ENCODE peak calls at places on chromosomes 2 and 18, in four cellular contexts. One of them, this sample, is unnamed.

GRCh38 chr2:99905025-99905424 is 237.4 kb downstream of the AFF3 start:
- DNase-seq in GM23248: no peak
- DNase-seq in CD8-positive, alpha-beta T cell: no peak
- DNase-seq in MM.1S: no peak
- DNase-seq in this sample: no peak

GRCh38 chr2:206084468-206084869 is 1.5 kb downstream of the INO80D start:
- DNase-seq in GM23248: peak
- DNase-seq in CD8-positive, alpha-beta T cell: peak
- DNase-seq in MM.1S: peak
- DNase-seq in this sample: peak

GRCh38 chr2:190763901-190764514 is 115.1 kb downstream of the NAB1 start:
- DNase-seq in GM23248: no peak
- DNase-seq in CD8-positive, alpha-beta T cell: no peak
- DNase-seq in MM.1S: no peak
- DNase-seq in this sample: no peak

GRCh38 chr2:132949108-132949507 is 279.1 kb upstream of the LYPD1 start:
- DNase-seq in GM23248: no peak
- DNase-seq in CD8-positive, alpha-beta T cell: no peak
- DNase-seq in MM.1S: no peak
- DNase-seq in this sample: no peak

GRCh38 chr2:176652300-176653182 is 383.3 kb downstream of the MTX2 start:
- DNase-seq in GM23248: peak
- DNase-seq in CD8-positive, alpha-beta T cell: no peak
- DNase-seq in MM.1S: peak
- DNase-seq in this sample: no peak

GRCh38 chr2:126761981-126762878 is 106.3 kb downstream of the GYPC start:
- DNase-seq in GM23248: no peak
- DNase-seq in CD8-positive, alpha-beta T cell: peak
- DNase-seq in MM.1S: no peak
- DNase-seq in this sample: no peak

GRCh38 chr2:226489765-226490164 is 309.9 kb downstream of the IRS1 start:
- DNase-seq in GM23248: peak
- DNase-seq in CD8-positive, alpha-beta T cell: no peak
- DNase-seq in MM.1S: no peak
- DNase-seq in this sample: no peak

GRCh38 chr2:219684721-219685689 is 57.6 kb downstream of the SLC4A3 start:
- DNase-seq in GM23248: peak
- DNase-seq in CD8-positive, alpha-beta T cell: peak
- DNase-seq in MM.1S: peak
- DNase-seq in this sample: peak

GRCh38 chr18:35247412-35248249 is 6.8 kb downstream of the ZNF397 start:
- DNase-seq in GM23248: peak
- DNase-seq in CD8-positive, alpha-beta T cell: no peak
- DNase-seq in MM.1S: no peak
- DNase-seq in this sample: no peak

GRCh38 chr2:108412995-108413726 is 35.4 kb downstream of the SULT1C4 start:
- DNase-seq in GM23248: peak
- DNase-seq in CD8-positive, alpha-beta T cell: no peak
- DNase-seq in MM.1S: no peak
- DNase-seq in this sample: peak

GRCh38 chr2:30923575-30923974 is 116.3 kb upstream of the CAPN13 start:
- DNase-seq in GM23248: no peak
- DNase-seq in CD8-positive, alpha-beta T cell: no peak
- DNase-seq in MM.1S: no peak
- DNase-seq in this sample: no peak

GRCh38 chr2:171566099-171566498 is 43.8 kb downstream of the CYBRD1 start:
- DNase-seq in GM23248: no peak
- DNase-seq in CD8-positive, alpha-beta T cell: no peak
- DNase-seq in MM.1S: no peak
- DNase-seq in this sample: no peak

GRCh38 chr18:44837491-44838185 is 156.9 kb downstream of the SETBP1 start:
- DNase-seq in GM23248: no peak
- DNase-seq in CD8-positive, alpha-beta T cell: no peak
- DNase-seq in MM.1S: no peak
- DNase-seq in this sample: no peak

GRCh38 chr18:44835555-44836156 is 155.0 kb downstream of the SETBP1 start:
- DNase-seq in GM23248: no peak
- DNase-seq in CD8-positive, alpha-beta T cell: no peak
- DNase-seq in MM.1S: no peak
- DNase-seq in this sample: no peak

GRCh38 chr18:44830551-44830950 is 149.9 kb downstream of the SETBP1 start:
- DNase-seq in GM23248: no peak
- DNase-seq in CD8-positive, alpha-beta T cell: no peak
- DNase-seq in MM.1S: no peak
- DNase-seq in this sample: no peak

GRCh38 chr18:44839239-44839666 is 158.6 kb downstream of the SETBP1 start:
- DNase-seq in GM23248: peak
- DNase-seq in CD8-positive, alpha-beta T cell: peak
- DNase-seq in MM.1S: peak
- DNase-seq in this sample: peak

DNA sequence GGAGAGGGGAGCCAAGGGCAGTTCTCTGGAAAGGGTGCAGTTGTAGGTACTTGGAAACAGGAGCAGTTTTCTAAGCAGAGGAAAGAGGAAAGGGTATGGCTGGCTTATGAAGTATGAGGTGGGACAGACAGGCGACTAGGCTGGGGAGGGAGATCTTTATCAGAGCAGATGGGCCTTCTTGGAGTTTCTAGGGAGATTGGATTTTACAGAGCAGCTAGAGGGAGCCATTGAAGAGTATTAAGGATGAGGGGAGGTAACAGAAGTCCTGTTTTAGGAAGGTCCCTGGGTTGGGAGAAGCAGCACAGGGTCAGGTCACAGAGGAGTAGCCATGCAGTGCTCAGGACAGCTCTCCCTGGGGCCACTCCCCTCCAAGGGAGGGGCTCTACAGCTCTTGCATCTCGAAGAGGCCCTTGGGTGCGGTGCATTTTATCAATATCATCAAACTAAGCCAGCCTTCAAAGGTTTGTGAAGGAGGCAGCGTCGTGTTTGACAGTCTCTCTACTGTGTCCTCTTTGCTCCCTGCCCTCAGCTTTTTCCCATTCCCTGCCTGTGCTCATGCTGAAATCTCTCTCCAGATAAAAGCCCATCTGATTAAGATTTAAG is 154.3 kb downstream of the SETBP1 start:
- DNase-seq in GM23248: no peak
- DNase-seq in CD8-positive, alpha-beta T cell: no peak
- DNase-seq in MM.1S: no peak
- DNase-seq in this sample: no peak
- H3K27ac ChIP-seq in GM23248: no peak
- H3K27ac ChIP-seq in CD8-positive, alpha-beta T cell: no peak
- H3K27ac ChIP-seq in MM.1S: no peak
- H3K27ac ChIP-seq in this sample: no peak

GRCh38 chr2:98704499-98705332 is 26.2 kb downstream of the MGAT4A start:
- DNase-seq in GM23248: no peak
- DNase-seq in CD8-positive, alpha-beta T cell: no peak
- DNase-seq in MM.1S: no peak
- DNase-seq in this sample: no peak
- H3K27ac ChIP-seq in GM23248: no peak
- H3K27ac ChIP-seq in CD8-positive, alpha-beta T cell: no peak
- H3K27ac ChIP-seq in MM.1S: no peak
- H3K27ac ChIP-seq in this sample: no peak

GRCh38 chr2:109615637-109616144 is 1.5 kb downstream of the SOWAHC start:
- DNase-seq in GM23248: no peak
- DNase-seq in CD8-positive, alpha-beta T cell: no peak
- DNase-seq in MM.1S: no peak
- DNase-seq in this sample: no peak

GRCh38 chr2:109614715-109615636 is 812 bp downstream of the SOWAHC start:
- DNase-seq in GM23248: peak
- DNase-seq in CD8-positive, alpha-beta T cell: no peak
- DNase-seq in MM.1S: no peak
- DNase-seq in this sample: peak

GRCh38 chr2:109612991-109613921 is 510 bp downstream of the SEPTIN10 start:
- DNase-seq in GM23248: peak
- DNase-seq in CD8-positive, alpha-beta T cell: no peak
- DNase-seq in MM.1S: peak
- DNase-seq in this sample: no peak

GRCh38 chr2:109613922-109614714 is at the start of the genes SEPTIN10 and SOWAHC:
- DNase-seq in GM23248: peak
- DNase-seq in CD8-positive, alpha-beta T cell: peak
- DNase-seq in MM.1S: peak
- DNase-seq in this sample: peak

GRCh38 chr2:109616184-109616583 is 2.0 kb downstream of the SOWAHC start:
- DNase-seq in GM23248: no peak
- DNase-seq in CD8-positive, alpha-beta T cell: no peak
- DNase-seq in MM.1S: no peak
- DNase-seq in this sample: no peak
- H3K27ac ChIP-seq in GM23248: no peak
- H3K27ac ChIP-seq in CD8-positive, alpha-beta T cell: no peak
- H3K27ac ChIP-seq in MM.1S: no peak
- H3K27ac ChIP-seq in this sample: peak

GRCh38 chr2:20210462-20210861 is 14.5 kb downstream of the SDC1 start:
- DNase-seq in GM23248: no peak
- DNase-seq in CD8-positive, alpha-beta T cell: no peak
- DNase-seq in MM.1S: no peak
- DNase-seq in this sample: no peak

GRCh38 chr2:20211860-20212458 is 13.0 kb downstream of the SDC1 start:
- DNase-seq in GM23248: no peak
- DNase-seq in CD8-positive, alpha-beta T cell: no peak
- DNase-seq in MM.1S: no peak
- DNase-seq in this sample: no peak

GRCh38 chr2:20208487-20208882 is 16.4 kb downstream of the SDC1 start:
- DNase-seq in GM23248: no peak
- DNase-seq in CD8-positive, alpha-beta T cell: no peak
- DNase-seq in MM.1S: peak
- DNase-seq in this sample: no peak

GRCh38 chr2:20211420-20211819 is 13.5 kb downstream of the SDC1 start:
- DNase-seq in GM23248: no peak
- DNase-seq in CD8-positive, alpha-beta T cell: no peak
- DNase-seq in MM.1S: no peak
- DNase-seq in this sample: no peak

GRCh38 chr2:20209373-20210109 is 15.4 kb downstream of the SDC1 start:
- DNase-seq in GM23248: no peak
- DNase-seq in CD8-positive, alpha-beta T cell: no peak
- DNase-seq in MM.1S: peak
- DNase-seq in this sample: no peak
- H3K27ac ChIP-seq in GM23248: no peak
- H3K27ac ChIP-seq in CD8-positive, alpha-beta T cell: no peak
- H3K27ac ChIP-seq in MM.1S: peak
- H3K27ac ChIP-seq in this sample: peak

DNA sequence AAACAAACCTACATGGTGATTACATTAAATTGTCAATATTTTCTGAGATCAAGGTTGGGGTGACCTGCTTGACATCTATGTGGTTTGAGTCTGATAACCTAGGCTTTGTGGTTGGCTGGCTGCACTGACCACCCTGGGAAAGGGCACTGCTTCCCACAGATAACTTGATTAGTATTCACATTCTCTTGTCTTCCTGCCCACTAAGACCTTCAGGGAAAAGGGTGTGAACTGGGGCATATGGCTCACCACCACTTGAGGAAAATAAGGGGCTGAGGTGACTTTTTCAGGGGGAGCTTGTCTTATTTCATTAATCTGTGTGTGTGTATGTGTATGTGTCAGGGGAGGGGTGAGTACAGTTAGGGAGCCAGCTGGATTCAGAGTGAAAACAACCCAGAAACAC is 1.5 kb downstream of the SMYD1 start:
- DNase-seq in GM23248: no peak
- DNase-seq in CD8-positive, alpha-beta T cell: no peak
- DNase-seq in MM.1S: no peak
- DNase-seq in this sample: no peak
- H3K27ac ChIP-seq in GM23248: no peak
- H3K27ac ChIP-seq in CD8-positive, alpha-beta T cell: no peak
- H3K27ac ChIP-seq in MM.1S: no peak
- H3K27ac ChIP-seq in this sample: no peak

GRCh38 chr2:20648831-20649230 is 2.1 kb downstream of the HS1BP3 start:
- DNase-seq in GM23248: no peak
- DNase-seq in CD8-positive, alpha-beta T cell: no peak
- DNase-seq in MM.1S: no peak
- DNase-seq in this sample: no peak

GRCh38 chr2:20650412-20650879 is 452 bp downstream of the HS1BP3 start:
- DNase-seq in GM23248: peak
- DNase-seq in CD8-positive, alpha-beta T cell: no peak
- DNase-seq in MM.1S: peak
- DNase-seq in this sample: no peak

GRCh38 chr2:20650880-20651730 is at the start of gene HS1BP3:
- DNase-seq in GM23248: peak
- DNase-seq in CD8-positive, alpha-beta T cell: peak
- DNase-seq in MM.1S: peak
- DNase-seq in this sample: no peak

GRCh38 chr2:20648207-20648606 is 2.7 kb downstream of the HS1BP3 start:
- DNase-seq in GM23248: no peak
- DNase-seq in CD8-positive, alpha-beta T cell: no peak
- DNase-seq in MM.1S: no peak
- DNase-seq in this sample: no peak

DNA sequence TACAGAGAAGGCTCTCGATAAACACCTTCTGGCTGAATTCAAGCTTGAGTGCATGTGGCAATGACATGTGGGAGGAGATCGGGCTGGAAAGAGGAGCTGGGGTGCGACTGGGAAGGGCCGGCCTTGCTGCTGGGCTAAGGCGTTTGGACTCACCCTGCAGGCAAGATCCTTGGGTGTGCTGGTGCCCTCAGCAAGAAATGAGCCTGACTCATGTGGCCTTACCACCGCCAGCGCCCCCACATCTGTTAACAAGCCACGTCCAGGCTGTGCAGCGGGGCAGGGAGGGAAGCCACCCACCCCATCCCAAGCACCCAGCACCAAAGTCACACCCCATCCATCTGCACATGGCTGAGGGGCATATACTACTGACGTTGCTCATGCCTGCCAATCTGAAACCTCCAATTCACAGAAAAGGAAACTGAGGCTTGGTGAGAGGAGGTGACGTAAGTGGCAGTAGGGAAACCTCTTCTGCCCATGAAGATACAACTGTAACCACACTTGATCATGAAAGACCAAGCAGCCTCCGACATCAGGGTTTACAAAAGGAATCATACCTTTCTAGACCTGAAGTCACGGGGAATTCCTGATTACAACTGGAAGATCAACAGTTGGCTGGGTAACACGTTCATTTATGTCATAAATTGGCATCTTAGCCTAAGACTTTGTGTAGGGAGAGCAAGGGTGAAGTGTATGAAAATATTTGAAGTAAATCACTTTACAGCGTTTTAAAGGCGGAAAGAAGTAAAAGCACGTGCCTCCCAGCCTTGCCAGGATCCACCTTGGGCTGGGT is 1.1 kb downstream of the HS1BP3 start:
- DNase-seq in GM23248: peak
- DNase-seq in CD8-positive, alpha-beta T cell: no peak
- DNase-seq in MM.1S: no peak
- DNase-seq in this sample: no peak
- H3K27ac ChIP-seq in GM23248: no peak
- H3K27ac ChIP-seq in CD8-positive, alpha-beta T cell: peak
- H3K27ac ChIP-seq in MM.1S: no peak
- H3K27ac ChIP-seq in this sample: no peak